ENCODE peak calls at places on chromosomes 2 and 18, in eight cellular contexts. Z is activated T-helper 1 cell treated with Interleukin-2 at 50 U/mL for 16 hours; P is dorsolateral prefrontal cortex; I is HCEC 1CT; T is CD8-positive, alpha-beta memory T cell; D is AG08395; C is HEK293T; U is DMS 273 treated with DMSO at 0.1 percent for 48 hours. M is an unnamed sample.

GRCh38 chr2:190482441-190482840 is 52.1 kb downstream of the NEMP2 start:
- DNase-seq in Z (no peak), P (no peak), I (no peak), T (no peak), D (no peak), C (no peak), U (no peak), M (peak)

GRCh38 chr2:27804146-27804545 is 32.6 kb downstream of the MRPL33 start:
- DNase-seq in Z (no peak), P (no peak), I (peak), T (no peak), D (peak), C (no peak), U (no peak), M (no peak)

GRCh38 chr2:158325031-158325781 is 131.3 kb downstream of the CCDC148 start:
- DNase-seq in Z (no peak), P (no peak), I (peak), T (no peak), D (peak), C (no peak), U (no peak), M (peak)

GRCh38 chr2:49616800-49617199 is 462.5 kb upstream of the FSHR start:
- DNase-seq in Z (no peak), P (no peak), I (no peak), T (no peak), D (no peak), C (peak), U (peak), M (no peak)

GRCh38 chr2:145760781-145761649 is 1241.1 kb upstream of the ZEB2 start:
- DNase-seq in Z (no peak), P (no peak), I (peak), T (no peak), D (peak), C (no peak), U (no peak), M (no peak)

GRCh38 chr2:156430236-156430977 is 5.8 kb upstream of the GPD2 start:
- DNase-seq in Z (no peak), P (no peak), I (no peak), T (no peak), D (no peak), C (no peak), U (no peak), M (no peak)

GRCh38 chr2:9991829-9992273 is 40.4 kb downstream of the GRHL1 start:
- DNase-seq in Z (no peak), P (no peak), I (no peak), T (no peak), D (no peak), C (no peak), U (no peak), M (no peak)

GRCh38 chr2:218263817-218264611 is 3.2 kb downstream of the GPBAR1 start:
- DNase-seq in Z (no peak), P (no peak), I (no peak), T (peak), D (no peak), C (no peak), U (no peak), M (no peak)

GRCh38 chr2:60861736-60862135 is 19.6 kb upstream of the REL start:
- DNase-seq in Z (no peak), P (no peak), I (peak), T (no peak), D (no peak), C (no peak), U (no peak), M (no peak)

GRCh38 chr18:69205925-69206324 is 194.8 kb upstream of the DOK6 start:
- DNase-seq in Z (no peak), P (no peak), I (no peak), T (no peak), D (no peak), C (no peak), U (no peak), M (no peak)

GRCh38 chr2:160582481-160583161 is 89.0 kb upstream of the RBMS1 start:
- DNase-seq in Z (no peak), P (no peak), I (peak), T (no peak), D (peak), C (no peak), U (no peak), M (peak)

GRCh38 chr18:23938046-23938756 is 76.4 kb upstream of the TTC39C start:
- DNase-seq in Z (no peak), P (no peak), I (no peak), T (no peak), D (no peak), C (no peak), U (no peak), M (no peak)

GRCh38 chr2:77147154-77147553 is 375.0 kb downstream of the LRRTM4 start:
- DNase-seq in Z (no peak), P (no peak), I (no peak), T (no peak), D (no peak), C (no peak), U (no peak), M (no peak)

GRCh38 chr2:233209978-233210680 is 41.3 kb upstream of the ATG16L1 start:
- DNase-seq in Z (no peak), P (no peak), I (no peak), T (no peak), D (no peak), C (no peak), U (no peak), M (no peak)